ENCODE peak calls at places on chromosomes 13 and 19, in ten cellular contexts. One of them, this sample, is unnamed.

GRCh38 chr13:31426395-31426794 is 226.6 kb downstream of the B3GLCT start:
- DNase-seq in iPS-NIHi11: no peak
- DNase-seq in neural crest cell: no peak
- DNase-seq in A549: no peak
- DNase-seq in hypothalamus: no peak
- DNase-seq in stimulated activated CD8-positive, alpha-beta memory T cell treated with anti-CD3 and anti-CD28 coated beads, Interleukin-7, amount 100 ng/mL, for 1 hour: no peak
- DNase-seq in tibial artery: no peak
- DNase-seq in caudate nucleus: no peak
- DNase-seq in left ventricle myocardium superior: no peak
- DNase-seq in activated naive CD4-positive, alpha-beta T cell: no peak
- DNase-seq in this sample: no peak

GRCh38 chr19:771332-771785 is 20.4 kb downstream of the MISP start:
- DNase-seq in iPS-NIHi11: peak
- DNase-seq in neural crest cell: peak
- DNase-seq in A549: no peak
- DNase-seq in hypothalamus: no peak
- DNase-seq in stimulated activated CD8-positive, alpha-beta memory T cell treated with anti-CD3 and anti-CD28 coated beads, Interleukin-7, amount 100 ng/mL, for 1 hour: no peak
- DNase-seq in tibial artery: no peak
- DNase-seq in caudate nucleus: no peak
- DNase-seq in left ventricle myocardium superior: peak
- DNase-seq in activated naive CD4-positive, alpha-beta T cell: peak
- DNase-seq in this sample: no peak

GRCh38 chr13:99425485-99426341 is 75.6 kb upstream of the TM9SF2 start:
- DNase-seq in iPS-NIHi11: no peak
- DNase-seq in neural crest cell: no peak
- DNase-seq in A549: no peak
- DNase-seq in hypothalamus: no peak
- DNase-seq in stimulated activated CD8-positive, alpha-beta memory T cell treated with anti-CD3 and anti-CD28 coated beads, Interleukin-7, amount 100 ng/mL, for 1 hour: no peak
- DNase-seq in tibial artery: no peak
- DNase-seq in caudate nucleus: no peak
- DNase-seq in left ventricle myocardium superior: peak
- DNase-seq in activated naive CD4-positive, alpha-beta T cell: peak
- DNase-seq in this sample: no peak

GRCh38 chr13:44573790-44574465 is 2.2 kb downstream of the TSC22D1 start:
- DNase-seq in iPS-NIHi11: peak
- DNase-seq in neural crest cell: no peak
- DNase-seq in A549: peak
- DNase-seq in hypothalamus: no peak
- DNase-seq in stimulated activated CD8-positive, alpha-beta memory T cell treated with anti-CD3 and anti-CD28 coated beads, Interleukin-7, amount 100 ng/mL, for 1 hour: no peak
- DNase-seq in tibial artery: no peak
- DNase-seq in caudate nucleus: no peak
- DNase-seq in left ventricle myocardium superior: no peak
- DNase-seq in activated naive CD4-positive, alpha-beta T cell: no peak
- DNase-seq in this sample: no peak

GRCh38 chr13:47672982-47673670 is 327.9 kb downstream of the SUCLA2 start:
- DNase-seq in iPS-NIHi11: no peak
- DNase-seq in neural crest cell: no peak
- DNase-seq in A549: no peak
- DNase-seq in hypothalamus: no peak
- DNase-seq in stimulated activated CD8-positive, alpha-beta memory T cell treated with anti-CD3 and anti-CD28 coated beads, Interleukin-7, amount 100 ng/mL, for 1 hour: no peak
- DNase-seq in tibial artery: no peak
- DNase-seq in caudate nucleus: no peak
- DNase-seq in left ventricle myocardium superior: no peak
- DNase-seq in activated naive CD4-positive, alpha-beta T cell: no peak
- DNase-seq in this sample: no peak

GRCh38 chr19:31350033-31350692 is 927 bp upstream of the TSHZ3 start:
- DNase-seq in iPS-NIHi11: peak
- DNase-seq in neural crest cell: no peak
- DNase-seq in A549: no peak
- DNase-seq in hypothalamus: no peak
- DNase-seq in stimulated activated CD8-positive, alpha-beta memory T cell treated with anti-CD3 and anti-CD28 coated beads, Interleukin-7, amount 100 ng/mL, for 1 hour: no peak
- DNase-seq in tibial artery: peak
- DNase-seq in caudate nucleus: no peak
- DNase-seq in left ventricle myocardium superior: peak
- DNase-seq in activated naive CD4-positive, alpha-beta T cell: no peak
- DNase-seq in this sample: no peak

GRCh38 chr13:30002577-30002976 is 152.2 kb upstream of the UBL3 start:
- DNase-seq in iPS-NIHi11: no peak
- DNase-seq in neural crest cell: no peak
- DNase-seq in A549: no peak
- DNase-seq in hypothalamus: no peak
- DNase-seq in stimulated activated CD8-positive, alpha-beta memory T cell treated with anti-CD3 and anti-CD28 coated beads, Interleukin-7, amount 100 ng/mL, for 1 hour: no peak
- DNase-seq in tibial artery: no peak
- DNase-seq in caudate nucleus: no peak
- DNase-seq in left ventricle myocardium superior: no peak
- DNase-seq in activated naive CD4-positive, alpha-beta T cell: no peak
- DNase-seq in this sample: no peak

GRCh38 chr19:10069046-10069445 is 17.1 kb upstream of the SHFL start:
- DNase-seq in iPS-NIHi11: no peak
- DNase-seq in neural crest cell: no peak
- DNase-seq in A549: no peak
- DNase-seq in hypothalamus: no peak
- DNase-seq in stimulated activated CD8-positive, alpha-beta memory T cell treated with anti-CD3 and anti-CD28 coated beads, Interleukin-7, amount 100 ng/mL, for 1 hour: no peak
- DNase-seq in tibial artery: no peak
- DNase-seq in caudate nucleus: no peak
- DNase-seq in left ventricle myocardium superior: no peak
- DNase-seq in activated naive CD4-positive, alpha-beta T cell: no peak
- DNase-seq in this sample: no peak

GRCh38 chr19:39539165-39539518 is 819 bp downstream of the EID2 start:
- DNase-seq in iPS-NIHi11: peak
- DNase-seq in neural crest cell: no peak
- DNase-seq in A549: peak
- DNase-seq in hypothalamus: no peak
- DNase-seq in stimulated activated CD8-positive, alpha-beta memory T cell treated with anti-CD3 and anti-CD28 coated beads, Interleukin-7, amount 100 ng/mL, for 1 hour: no peak
- DNase-seq in tibial artery: no peak
- DNase-seq in caudate nucleus: no peak
- DNase-seq in left ventricle myocardium superior: no peak
- DNase-seq in activated naive CD4-positive, alpha-beta T cell: no peak
- DNase-seq in this sample: no peak